ENCODE peak calls at places on chromosome 4, in nine cellular contexts. One of them, this sample, is unnamed.

GRCh38 chr4:24416293-24416692 is 168.1 kb downstream of the DHX15 start:
- DNase-seq in stimulated activated CD8-positive, alpha-beta memory T cell treated with anti-CD3 and anti-CD28 coated beads, Interleukin-2, amount 100 ng/mL, for 48 hours: no peak
- DNase-seq in H4: no peak
- DNase-seq in activated CD4-positive, alpha-beta T cell treated with anti-CD3 and anti-CD28 coated beads for 36 hours: no peak
- DNase-seq in IMR-90: no peak
- DNase-seq in kidney glomerular epithelial cell: no peak
- DNase-seq in GM20000: no peak
- DNase-seq in dermis blood vessel endothelial cell: no peak
- DNase-seq in stimulated activated CD4-positive, alpha-beta T cell treated with anti-CD3 and anti-CD28 coated beads, TNF-alpha, amount 100 ng/mL, for 24 hours: no peak
- DNase-seq in this sample: no peak

GRCh38 chr4:137961051-137961438 is 281.1 kb downstream of the SLC7A11 start:
- DNase-seq in stimulated activated CD8-positive, alpha-beta memory T cell treated with anti-CD3 and anti-CD28 coated beads, Interleukin-2, amount 100 ng/mL, for 48 hours: no peak
- DNase-seq in H4: peak; percentile 71
- DNase-seq in activated CD4-positive, alpha-beta T cell treated with anti-CD3 and anti-CD28 coated beads for 36 hours: no peak
- DNase-seq in IMR-90: no peak
- DNase-seq in kidney glomerular epithelial cell: peak; percentile 66
- DNase-seq in GM20000: no peak
- DNase-seq in dermis blood vessel endothelial cell: no peak
- DNase-seq in stimulated activated CD4-positive, alpha-beta T cell treated with anti-CD3 and anti-CD28 coated beads, TNF-alpha, amount 100 ng/mL, for 24 hours: no peak
- DNase-seq in this sample: no peak

GRCh38 chr4:187268940-187269339 is 545.3 kb upstream of the FAT1 start:
- DNase-seq in stimulated activated CD8-positive, alpha-beta memory T cell treated with anti-CD3 and anti-CD28 coated beads, Interleukin-2, amount 100 ng/mL, for 48 hours: no peak
- DNase-seq in H4: peak; percentile 84
- DNase-seq in activated CD4-positive, alpha-beta T cell treated with anti-CD3 and anti-CD28 coated beads for 36 hours: no peak
- DNase-seq in IMR-90: peak; percentile 85
- DNase-seq in kidney glomerular epithelial cell: peak; percentile 36
- DNase-seq in GM20000: no peak
- DNase-seq in dermis blood vessel endothelial cell: no peak
- DNase-seq in stimulated activated CD4-positive, alpha-beta T cell treated with anti-CD3 and anti-CD28 coated beads, TNF-alpha, amount 100 ng/mL, for 24 hours: no peak
- DNase-seq in this sample: no peak

GRCh38 chr4:26342328-26343040 is 21.7 kb downstream of the RBPJ start:
- DNase-seq in stimulated activated CD8-positive, alpha-beta memory T cell treated with anti-CD3 and anti-CD28 coated beads, Interleukin-2, amount 100 ng/mL, for 48 hours: no peak
- DNase-seq in H4: peak; percentile 65
- DNase-seq in activated CD4-positive, alpha-beta T cell treated with anti-CD3 and anti-CD28 coated beads for 36 hours: no peak
- DNase-seq in IMR-90: peak; percentile 95
- DNase-seq in kidney glomerular epithelial cell: peak; percentile 86
- DNase-seq in GM20000: no peak
- DNase-seq in dermis blood vessel endothelial cell: peak; percentile 33
- DNase-seq in stimulated activated CD4-positive, alpha-beta T cell treated with anti-CD3 and anti-CD28 coated beads, TNF-alpha, amount 100 ng/mL, for 24 hours: no peak
- DNase-seq in this sample: no peak

GRCh38 chr4:155624478-155624877 is 42.2 kb upstream of the GUCY1A1 start:
- DNase-seq in stimulated activated CD8-positive, alpha-beta memory T cell treated with anti-CD3 and anti-CD28 coated beads, Interleukin-2, amount 100 ng/mL, for 48 hours: no peak
- DNase-seq in H4: no peak
- DNase-seq in activated CD4-positive, alpha-beta T cell treated with anti-CD3 and anti-CD28 coated beads for 36 hours: no peak
- DNase-seq in IMR-90: no peak
- DNase-seq in kidney glomerular epithelial cell: peak; percentile 71
- DNase-seq in GM20000: peak; percentile 35
- DNase-seq in dermis blood vessel endothelial cell: no peak
- DNase-seq in stimulated activated CD4-positive, alpha-beta T cell treated with anti-CD3 and anti-CD28 coated beads, TNF-alpha, amount 100 ng/mL, for 24 hours: no peak
- DNase-seq in this sample: no peak

GRCh38 chr4:8147231-8147970 is 11.2 kb downstream of the ABLIM2 start:
- DNase-seq in stimulated activated CD8-positive, alpha-beta memory T cell treated with anti-CD3 and anti-CD28 coated beads, Interleukin-2, amount 100 ng/mL, for 48 hours: no peak
- DNase-seq in H4: no peak
- DNase-seq in activated CD4-positive, alpha-beta T cell treated with anti-CD3 and anti-CD28 coated beads for 36 hours: no peak
- DNase-seq in IMR-90: no peak
- DNase-seq in kidney glomerular epithelial cell: no peak
- DNase-seq in GM20000: no peak
- DNase-seq in dermis blood vessel endothelial cell: no peak
- DNase-seq in stimulated activated CD4-positive, alpha-beta T cell treated with anti-CD3 and anti-CD28 coated beads, TNF-alpha, amount 100 ng/mL, for 24 hours: no peak
- DNase-seq in this sample: no peak

GRCh38 chr4:114208747-114209146 is 229.3 kb upstream of the ARSJ start:
- DNase-seq in stimulated activated CD8-positive, alpha-beta memory T cell treated with anti-CD3 and anti-CD28 coated beads, Interleukin-2, amount 100 ng/mL, for 48 hours: no peak
- DNase-seq in H4: no peak
- DNase-seq in activated CD4-positive, alpha-beta T cell treated with anti-CD3 and anti-CD28 coated beads for 36 hours: no peak
- DNase-seq in IMR-90: peak; percentile 46
- DNase-seq in kidney glomerular epithelial cell: peak; percentile 32
- DNase-seq in GM20000: no peak
- DNase-seq in dermis blood vessel endothelial cell: no peak
- DNase-seq in stimulated activated CD4-positive, alpha-beta T cell treated with anti-CD3 and anti-CD28 coated beads, TNF-alpha, amount 100 ng/mL, for 24 hours: no peak
- DNase-seq in this sample: no peak

GRCh38 chr4:176726803-176727202 is 65.9 kb downstream of the VEGFC start:
- DNase-seq in stimulated activated CD8-positive, alpha-beta memory T cell treated with anti-CD3 and anti-CD28 coated beads, Interleukin-2, amount 100 ng/mL, for 48 hours: no peak
- DNase-seq in H4: no peak
- DNase-seq in activated CD4-positive, alpha-beta T cell treated with anti-CD3 and anti-CD28 coated beads for 36 hours: no peak
- DNase-seq in IMR-90: peak; percentile 97
- DNase-seq in kidney glomerular epithelial cell: no peak
- DNase-seq in GM20000: no peak
- DNase-seq in dermis blood vessel endothelial cell: peak; percentile 43
- DNase-seq in stimulated activated CD4-positive, alpha-beta T cell treated with anti-CD3 and anti-CD28 coated beads, TNF-alpha, amount 100 ng/mL, for 24 hours: no peak
- DNase-seq in this sample: no peak

GRCh38 chr4:22986881-22987280 is 294.1 kb downstream of the GBA3 start:
- DNase-seq in stimulated activated CD8-positive, alpha-beta memory T cell treated with anti-CD3 and anti-CD28 coated beads, Interleukin-2, amount 100 ng/mL, for 48 hours: no peak
- DNase-seq in H4: no peak
- DNase-seq in activated CD4-positive, alpha-beta T cell treated with anti-CD3 and anti-CD28 coated beads for 36 hours: no peak
- DNase-seq in IMR-90: no peak
- DNase-seq in kidney glomerular epithelial cell: no peak
- DNase-seq in GM20000: no peak
- DNase-seq in dermis blood vessel endothelial cell: no peak
- DNase-seq in stimulated activated CD4-positive, alpha-beta T cell treated with anti-CD3 and anti-CD28 coated beads, TNF-alpha, amount 100 ng/mL, for 24 hours: no peak
- DNase-seq in this sample: no peak

GRCh38 chr4:139887378-139887801 is 221.8 kb downstream of the MGST2 start:
- DNase-seq in stimulated activated CD8-positive, alpha-beta memory T cell treated with anti-CD3 and anti-CD28 coated beads, Interleukin-2, amount 100 ng/mL, for 48 hours: no peak
- DNase-seq in H4: no peak
- DNase-seq in activated CD4-positive, alpha-beta T cell treated with anti-CD3 and anti-CD28 coated beads for 36 hours: no peak
- DNase-seq in IMR-90: peak; percentile 19
- DNase-seq in kidney glomerular epithelial cell: peak; percentile 24
- DNase-seq in GM20000: no peak
- DNase-seq in dermis blood vessel endothelial cell: no peak
- DNase-seq in stimulated activated CD4-positive, alpha-beta T cell treated with anti-CD3 and anti-CD28 coated beads, TNF-alpha, amount 100 ng/mL, for 24 hours: no peak
- DNase-seq in this sample: no peak

GRCh38 chr4:128386761-128387599 is 99.4 kb upstream of the PGRMC2 start:
- DNase-seq in stimulated activated CD8-positive, alpha-beta memory T cell treated with anti-CD3 and anti-CD28 coated beads, Interleukin-2, amount 100 ng/mL, for 48 hours: no peak
- DNase-seq in H4: peak; percentile 97
- DNase-seq in activated CD4-positive, alpha-beta T cell treated with anti-CD3 and anti-CD28 coated beads for 36 hours: no peak
- DNase-seq in IMR-90: peak; percentile 97
- DNase-seq in kidney glomerular epithelial cell: peak; percentile 99
- DNase-seq in GM20000: no peak
- DNase-seq in dermis blood vessel endothelial cell: peak; percentile 70
- DNase-seq in stimulated activated CD4-positive, alpha-beta T cell treated with anti-CD3 and anti-CD28 coated beads, TNF-alpha, amount 100 ng/mL, for 24 hours: no peak
- DNase-seq in this sample: no peak

GRCh38 chr4:180134116-180134866 is 2108.9 kb upstream of the TENM3 start:
- DNase-seq in stimulated activated CD8-positive, alpha-beta memory T cell treated with anti-CD3 and anti-CD28 coated beads, Interleukin-2, amount 100 ng/mL, for 48 hours: no peak
- DNase-seq in H4: no peak
- DNase-seq in activated CD4-positive, alpha-beta T cell treated with anti-CD3 and anti-CD28 coated beads for 36 hours: no peak
- DNase-seq in IMR-90: no peak
- DNase-seq in kidney glomerular epithelial cell: no peak
- DNase-seq in GM20000: no peak
- DNase-seq in dermis blood vessel endothelial cell: no peak
- DNase-seq in stimulated activated CD4-positive, alpha-beta T cell treated with anti-CD3 and anti-CD28 coated beads, TNF-alpha, amount 100 ng/mL, for 24 hours: no peak
- DNase-seq in this sample: no peak

GRCh38 chr4:152243890-152244595 is 291.8 kb downstream of the FBXW7 start:
- DNase-seq in stimulated activated CD8-positive, alpha-beta memory T cell treated with anti-CD3 and anti-CD28 coated beads, Interleukin-2, amount 100 ng/mL, for 48 hours: no peak
- DNase-seq in H4: no peak
- DNase-seq in activated CD4-positive, alpha-beta T cell treated with anti-CD3 and anti-CD28 coated beads for 36 hours: no peak
- DNase-seq in IMR-90: no peak
- DNase-seq in kidney glomerular epithelial cell: no peak
- DNase-seq in GM20000: no peak
- DNase-seq in dermis blood vessel endothelial cell: peak; percentile 97
- DNase-seq in stimulated activated CD4-positive, alpha-beta T cell treated with anti-CD3 and anti-CD28 coated beads, TNF-alpha, amount 100 ng/mL, for 24 hours: no peak
- DNase-seq in this sample: no peak

GRCh38 chr4:137125011-137125410 is 407.3 kb downstream of the PCDH18 start:
- DNase-seq in stimulated activated CD8-positive, alpha-beta memory T cell treated with anti-CD3 and anti-CD28 coated beads, Interleukin-2, amount 100 ng/mL, for 48 hours: no peak
- DNase-seq in H4: peak; percentile 87
- DNase-seq in activated CD4-positive, alpha-beta T cell treated with anti-CD3 and anti-CD28 coated beads for 36 hours: no peak
- DNase-seq in IMR-90: peak; percentile 55
- DNase-seq in kidney glomerular epithelial cell: no peak
- DNase-seq in GM20000: no peak
- DNase-seq in dermis blood vessel endothelial cell: no peak
- DNase-seq in stimulated activated CD4-positive, alpha-beta T cell treated with anti-CD3 and anti-CD28 coated beads, TNF-alpha, amount 100 ng/mL, for 24 hours: no peak
- DNase-seq in this sample: no peak

GRCh38 chr4:763922-764321 is 58.3 kb downstream of the PCGF3 start:
- DNase-seq in stimulated activated CD8-positive, alpha-beta memory T cell treated with anti-CD3 and anti-CD28 coated beads, Interleukin-2, amount 100 ng/mL, for 48 hours: no peak
- DNase-seq in H4: no peak
- DNase-seq in activated CD4-positive, alpha-beta T cell treated with anti-CD3 and anti-CD28 coated beads for 36 hours: no peak
- DNase-seq in IMR-90: no peak
- DNase-seq in kidney glomerular epithelial cell: no peak
- DNase-seq in GM20000: no peak
- DNase-seq in dermis blood vessel endothelial cell: no peak
- DNase-seq in stimulated activated CD4-positive, alpha-beta T cell treated with anti-CD3 and anti-CD28 coated beads, TNF-alpha, amount 100 ng/mL, for 24 hours: no peak
- DNase-seq in this sample: no peak

GRCh38 chr4:129094347-129094746 is 1.0 kb upstream of the SCLT1 start:
- DNase-seq in stimulated activated CD8-positive, alpha-beta memory T cell treated with anti-CD3 and anti-CD28 coated beads, Interleukin-2, amount 100 ng/mL, for 48 hours: no peak
- DNase-seq in H4: no peak
- DNase-seq in activated CD4-positive, alpha-beta T cell treated with anti-CD3 and anti-CD28 coated beads for 36 hours: no peak
- DNase-seq in IMR-90: no peak
- DNase-seq in kidney glomerular epithelial cell: no peak
- DNase-seq in GM20000: no peak
- DNase-seq in dermis blood vessel endothelial cell: no peak
- DNase-seq in stimulated activated CD4-positive, alpha-beta T cell treated with anti-CD3 and anti-CD28 coated beads, TNF-alpha, amount 100 ng/mL, for 24 hours: no peak
- DNase-seq in this sample: no peak

GRCh38 chr4:54185380-54185779 is 43.7 kb upstream of the PDGFRA start:
- DNase-seq in stimulated activated CD8-positive, alpha-beta memory T cell treated with anti-CD3 and anti-CD28 coated beads, Interleukin-2, amount 100 ng/mL, for 48 hours: no peak
- DNase-seq in H4: no peak
- DNase-seq in activated CD4-positive, alpha-beta T cell treated with anti-CD3 and anti-CD28 coated beads for 36 hours: no peak
- DNase-seq in IMR-90: no peak
- DNase-seq in kidney glomerular epithelial cell: no peak
- DNase-seq in GM20000: no peak
- DNase-seq in dermis blood vessel endothelial cell: no peak
- DNase-seq in stimulated activated CD4-positive, alpha-beta T cell treated with anti-CD3 and anti-CD28 coated beads, TNF-alpha, amount 100 ng/mL, for 24 hours: no peak
- DNase-seq in this sample: no peak

GRCh38 chr4:177131736-177132135 is 177.9 kb upstream of the NEIL3 start:
- DNase-seq in stimulated activated CD8-positive, alpha-beta memory T cell treated with anti-CD3 and anti-CD28 coated beads, Interleukin-2, amount 100 ng/mL, for 48 hours: no peak
- DNase-seq in H4: no peak
- DNase-seq in activated CD4-positive, alpha-beta T cell treated with anti-CD3 and anti-CD28 coated beads for 36 hours: no peak
- DNase-seq in IMR-90: no peak
- DNase-seq in kidney glomerular epithelial cell: no peak
- DNase-seq in GM20000: no peak
- DNase-seq in dermis blood vessel endothelial cell: no peak
- DNase-seq in stimulated activated CD4-positive, alpha-beta T cell treated with anti-CD3 and anti-CD28 coated beads, TNF-alpha, amount 100 ng/mL, for 24 hours: no peak
- DNase-seq in this sample: no peak

This sample was measured in activated CD8-positive, alpha-beta memory T cell treated with anti-CD3 and anti-CD28 coated beads for 48 hours.